ENCODE peak calls at places on chromosomes 2 and 18, in nine cellular contexts. One of them, this sample, is unnamed.

GRCh38 chr2:210546424-210547223 is 9.8 kb upstream of the CPS1 start:
- DNase-seq in PC-9: no peak
- DNase-seq in HFF-Myc: no peak
- DNase-seq in MM.1S: no peak
- DNase-seq in left ventricle myocardium inferior: peak; percentile 35
- DNase-seq in A549: no peak
- DNase-seq in SK-N-SH: no peak
- DNase-seq in AG04449: no peak
- DNase-seq in GM12864: no peak
- DNase-seq in this sample: no peak

GRCh38 chr18:32698148-32698547 is 74.7 kb downstream of the KLHL14 start:
- DNase-seq in A549: no peak
- DNase-seq in PC-9: no peak
- DNase-seq in GM12864: no peak
- DNase-seq in left ventricle myocardium inferior: no peak
- DNase-seq in HFF-Myc: no peak
- DNase-seq in SK-N-SH: no peak
- DNase-seq in AG04449: no peak
- DNase-seq in MM.1S: no peak
- DNase-seq in this sample: no peak

GRCh38 chr2:188181439-188181838 is 110.2 kb upstream of the GULP1 start:
- DNase-seq in A549: no peak
- DNase-seq in left ventricle myocardium inferior: no peak
- DNase-seq in MM.1S: no peak
- DNase-seq in GM12864: no peak
- DNase-seq in SK-N-SH: no peak
- DNase-seq in HFF-Myc: no peak
- DNase-seq in PC-9: no peak
- DNase-seq in AG04449: no peak
- DNase-seq in this sample: no peak

GRCh38 chr2:241091734-241092445 is 10.2 kb downstream of the MTERF4 start:
- DNase-seq in left ventricle myocardium inferior: no peak
- DNase-seq in PC-9: no peak
- DNase-seq in A549: no peak
- DNase-seq in SK-N-SH: no peak
- DNase-seq in AG04449: no peak
- DNase-seq in HFF-Myc: no peak
- DNase-seq in MM.1S: no peak
- DNase-seq in GM12864: no peak
- DNase-seq in this sample: no peak

GRCh38 chr18:48724455-48724854 is 185.6 kb downstream of the CTIF start:
- DNase-seq in HFF-Myc: no peak
- DNase-seq in SK-N-SH: no peak
- DNase-seq in A549: no peak
- DNase-seq in left ventricle myocardium inferior: no peak
- DNase-seq in AG04449: no peak
- DNase-seq in GM12864: no peak
- DNase-seq in PC-9: no peak
- DNase-seq in MM.1S: no peak
- DNase-seq in this sample: no peak

GRCh38 chr18:23302514-23302851 is 150.6 kb upstream of the RIOK3 start:
- DNase-seq in GM12864: no peak
- DNase-seq in MM.1S: no peak
- DNase-seq in SK-N-SH: no peak
- DNase-seq in A549: no peak
- DNase-seq in HFF-Myc: no peak
- DNase-seq in PC-9: no peak
- DNase-seq in AG04449: no peak
- DNase-seq in left ventricle myocardium inferior: no peak
- DNase-seq in this sample: no peak

GRCh38 chr2:141923657-141924056 is 207.2 kb downstream of the LRP1B start:
- DNase-seq in left ventricle myocardium inferior: no peak
- DNase-seq in PC-9: no peak
- DNase-seq in MM.1S: no peak
- DNase-seq in SK-N-SH: no peak
- DNase-seq in AG04449: peak; percentile 7
- DNase-seq in HFF-Myc: no peak
- DNase-seq in GM12864: no peak
- DNase-seq in A549: no peak
- DNase-seq in this sample: peak; percentile 16

GRCh38 chr2:20557635-20558034 is 93.3 kb downstream of the HS1BP3 start:
- DNase-seq in AG04449: no peak
- DNase-seq in HFF-Myc: no peak
- DNase-seq in left ventricle myocardium inferior: no peak
- DNase-seq in A549: no peak
- DNase-seq in MM.1S: no peak
- DNase-seq in SK-N-SH: no peak
- DNase-seq in GM12864: no peak
- DNase-seq in PC-9: no peak
- DNase-seq in this sample: no peak

GRCh38 chr2:125490308-125490707 is 1165.7 kb upstream of the GYPC start:
- DNase-seq in AG04449: no peak
- DNase-seq in MM.1S: no peak
- DNase-seq in left ventricle myocardium inferior: no peak
- DNase-seq in GM12864: no peak
- DNase-seq in HFF-Myc: no peak
- DNase-seq in PC-9: no peak
- DNase-seq in A549: no peak
- DNase-seq in SK-N-SH: no peak
- DNase-seq in this sample: no peak

GRCh38 chr2:111037136-111037535 is 83.6 kb upstream of the BCL2L11 start:
- DNase-seq in AG04449: no peak
- DNase-seq in SK-N-SH: no peak
- DNase-seq in left ventricle myocardium inferior: no peak
- DNase-seq in MM.1S: no peak
- DNase-seq in HFF-Myc: no peak
- DNase-seq in A549: no peak
- DNase-seq in GM12864: no peak
- DNase-seq in PC-9: no peak
- DNase-seq in this sample: no peak

GRCh38 chr2:173720310-173720709 is 244.9 kb downstream of the SP3 start:
- DNase-seq in SK-N-SH: no peak
- DNase-seq in A549: no peak
- DNase-seq in AG04449: no peak
- DNase-seq in left ventricle myocardium inferior: no peak
- DNase-seq in MM.1S: no peak
- DNase-seq in PC-9: no peak
- DNase-seq in HFF-Myc: no peak
- DNase-seq in GM12864: no peak
- DNase-seq in this sample: no peak

DNA sequence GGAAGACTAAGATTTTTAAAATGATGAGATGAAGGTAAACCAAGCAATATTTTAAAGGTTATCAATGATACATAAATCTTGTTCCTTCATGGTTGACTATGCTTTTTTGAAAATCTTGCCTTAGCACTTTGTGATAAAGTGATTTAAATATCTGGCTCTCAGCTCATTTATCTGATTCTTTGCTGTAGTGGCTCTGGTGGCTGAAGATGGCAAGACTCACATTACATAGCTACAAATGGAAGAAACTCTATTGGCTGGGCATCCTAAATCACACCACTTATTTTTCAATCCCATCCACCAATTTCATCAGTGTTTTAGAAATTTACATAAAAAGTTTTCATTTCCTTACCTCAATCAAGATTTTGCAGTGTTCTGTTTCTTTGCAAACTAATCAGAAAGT is 16.6 kb upstream of the APCDD1 start:
- DNase-seq in left ventricle myocardium inferior: no peak
- DNase-seq in HFF-Myc: no peak
- DNase-seq in SK-N-SH: no peak
- DNase-seq in PC-9: no peak
- DNase-seq in A549: peak; percentile 11
- DNase-seq in AG04449: no peak
- DNase-seq in MM.1S: no peak
- DNase-seq in GM12864: no peak
- DNase-seq in this sample: no peak
- TF ChIP-seq CTCF in left ventricle myocardium inferior: no peak
- TF ChIP-seq CTCF in HFF-Myc: no peak
- TF ChIP-seq CTCF in SK-N-SH: no peak
- TF ChIP-seq CTCF in PC-9: peak; percentile 67
- TF ChIP-seq CTCF in A549: peak; percentile 19
- TF ChIP-seq CTCF in AG04449: no peak
- TF ChIP-seq CTCF in MM.1S: no peak
- TF ChIP-seq CTCF in GM12864: no peak
- TF ChIP-seq CTCF in this sample: no peak

GRCh38 chr18:61419763-61420162 is 86.5 kb downstream of the CDH20 start:
- DNase-seq in PC-9: no peak
- DNase-seq in AG04449: no peak
- DNase-seq in MM.1S: no peak
- DNase-seq in SK-N-SH: no peak
- DNase-seq in A549: no peak
- DNase-seq in HFF-Myc: no peak
- DNase-seq in GM12864: no peak
- DNase-seq in left ventricle myocardium inferior: no peak
- DNase-seq in this sample: no peak

GRCh38 chr18:61413388-61413787 is 80.2 kb downstream of the CDH20 start:
- DNase-seq in MM.1S: no peak
- DNase-seq in left ventricle myocardium inferior: no peak
- DNase-seq in PC-9: no peak
- DNase-seq in GM12864: no peak
- DNase-seq in A549: no peak
- DNase-seq in SK-N-SH: no peak
- DNase-seq in HFF-Myc: no peak
- DNase-seq in AG04449: no peak
- DNase-seq in this sample: no peak

DNA sequence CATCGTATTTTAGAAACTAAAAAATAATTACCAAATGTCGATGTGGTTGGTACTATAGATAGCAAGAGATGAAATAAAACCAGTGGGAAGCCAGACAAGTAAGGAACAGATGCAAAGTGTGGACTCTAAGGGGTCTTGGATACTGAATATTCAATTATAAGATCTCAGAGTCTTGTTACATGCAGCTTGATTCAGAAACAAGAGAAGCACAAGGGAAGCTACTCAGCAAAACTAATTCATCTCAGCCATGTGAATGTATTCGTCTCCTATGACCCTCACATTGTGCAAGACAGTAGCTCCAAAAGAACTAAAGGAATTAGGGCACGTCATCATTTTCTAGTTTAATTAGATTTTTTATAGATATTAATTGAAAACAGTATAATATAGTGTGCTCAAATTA is 80.9 kb downstream of the CDH20 start:
- DNase-seq in MM.1S: no peak
- DNase-seq in GM12864: no peak
- DNase-seq in A549: no peak
- DNase-seq in SK-N-SH: no peak
- DNase-seq in left ventricle myocardium inferior: no peak
- DNase-seq in AG04449: no peak
- DNase-seq in HFF-Myc: no peak
- DNase-seq in PC-9: no peak
- DNase-seq in this sample: no peak
- H3K4me3 ChIP-seq in MM.1S: no peak overlapping the region
- H3K4me3 ChIP-seq in GM12864: no peak overlapping the region
- H3K4me3 ChIP-seq in A549: no peak overlapping the region
- H3K4me3 ChIP-seq in SK-N-SH: no peak overlapping the region
- H3K4me3 ChIP-seq in left ventricle myocardium inferior: no peak overlapping the region
- H3K4me3 ChIP-seq in AG04449: no peak overlapping the region
- H3K4me3 ChIP-seq in HFF-Myc: no peak overlapping the region
- H3K4me3 ChIP-seq in PC-9: no peak overlapping the region
- H3K4me3 ChIP-seq in this sample: no peak overlapping the region

GRCh38 chr2:9311488-9311887 is 104.9 kb downstream of the ASAP2 start:
- DNase-seq in left ventricle myocardium inferior: peak; percentile 55
- DNase-seq in HFF-Myc: no peak
- DNase-seq in AG04449: peak; percentile 80
- DNase-seq in MM.1S: no peak
- DNase-seq in A549: no peak
- DNase-seq in SK-N-SH: peak; percentile 85
- DNase-seq in PC-9: peak; percentile 21
- DNase-seq in GM12864: no peak
- DNase-seq in this sample: no peak

GRCh38 chr2:9309147-9309546 is 102.5 kb downstream of the ASAP2 start:
- DNase-seq in left ventricle myocardium inferior: no peak
- DNase-seq in HFF-Myc: no peak
- DNase-seq in SK-N-SH: no peak
- DNase-seq in A549: no peak
- DNase-seq in PC-9: no peak
- DNase-seq in AG04449: no peak
- DNase-seq in MM.1S: no peak
- DNase-seq in GM12864: no peak
- DNase-seq in this sample: no peak

GRCh38 chr2:9308186-9308955 is 101.8 kb downstream of the ASAP2 start:
- DNase-seq in SK-N-SH: no peak
- DNase-seq in HFF-Myc: no peak
- DNase-seq in GM12864: no peak
- DNase-seq in left ventricle myocardium inferior: no peak
- DNase-seq in AG04449: no peak
- DNase-seq in PC-9: no peak
- DNase-seq in A549: no peak
- DNase-seq in MM.1S: no peak
- DNase-seq in this sample: no peak

GRCh38 chr2:9310827-9311226 is 104.2 kb downstream of the ASAP2 start:
- DNase-seq in left ventricle myocardium inferior: no peak
- DNase-seq in AG04449: no peak
- DNase-seq in HFF-Myc: no peak
- DNase-seq in GM12864: no peak
- DNase-seq in SK-N-SH: no peak
- DNase-seq in MM.1S: no peak
- DNase-seq in A549: peak; percentile 18
- DNase-seq in PC-9: peak; percentile 12
- DNase-seq in this sample: no peak

DNA sequence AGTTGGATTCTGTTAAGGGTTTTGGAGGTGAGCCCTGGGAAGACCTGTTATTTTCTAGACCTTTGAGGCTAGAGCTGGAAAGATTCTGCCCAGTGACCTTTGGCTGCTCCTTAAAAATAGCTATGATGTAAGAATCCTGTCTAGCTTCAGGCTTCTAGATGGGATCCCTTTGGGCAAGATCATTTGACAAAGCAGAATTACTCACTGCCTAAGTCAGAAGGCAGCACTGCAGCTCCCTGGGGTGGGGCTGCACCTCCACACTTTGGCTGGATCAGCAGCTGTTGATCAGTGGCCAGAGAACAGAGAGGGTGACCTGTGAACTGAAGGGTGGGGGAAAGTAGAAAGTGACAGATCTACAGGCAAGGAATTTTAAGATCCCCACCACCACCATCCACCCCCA is 103.8 kb downstream of the ASAP2 start:
- DNase-seq in left ventricle myocardium inferior: peak; percentile 72
- DNase-seq in HFF-Myc: peak; percentile 39
- DNase-seq in A549: peak; percentile 66
- DNase-seq in SK-N-SH: peak; percentile 49
- DNase-seq in AG04449: peak; percentile 77
- DNase-seq in MM.1S: no peak
- DNase-seq in PC-9: peak; percentile 61
- DNase-seq in GM12864: no peak
- DNase-seq in this sample: peak; percentile 77
- TF ChIP-seq CTCF in left ventricle myocardium inferior: no peak
- TF ChIP-seq CTCF in HFF-Myc: no peak
- TF ChIP-seq CTCF in A549: no peak
- TF ChIP-seq CTCF in SK-N-SH: no peak
- TF ChIP-seq CTCF in AG04449: no peak
- TF ChIP-seq CTCF in MM.1S: no peak
- TF ChIP-seq CTCF in PC-9: no peak
- TF ChIP-seq CTCF in GM12864: no peak
- TF ChIP-seq CTCF in this sample: no peak

DNA sequence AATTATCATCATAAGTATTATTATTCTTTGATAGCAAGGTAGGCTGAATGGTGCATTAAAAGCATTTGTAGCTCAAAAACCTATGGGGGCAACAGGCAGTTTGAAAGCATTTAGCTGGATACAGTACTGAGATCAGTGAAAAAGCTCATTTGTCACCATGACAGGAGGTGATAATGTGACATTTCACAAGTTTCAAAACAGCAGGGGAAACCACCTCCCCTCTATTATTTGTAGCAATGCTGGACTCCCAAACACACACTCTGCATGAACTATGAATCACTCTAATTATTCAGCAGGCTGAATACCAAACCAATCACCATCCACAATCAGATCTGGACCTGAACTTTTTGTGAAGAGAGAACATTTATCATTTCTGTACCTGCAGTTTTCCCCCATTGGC is 63.4 kb downstream of the MYO5B start:
- DNase-seq in PC-9: no peak
- DNase-seq in A549: no peak
- DNase-seq in SK-N-SH: no peak
- DNase-seq in MM.1S: peak; percentile 44
- DNase-seq in HFF-Myc: no peak
- DNase-seq in AG04449: no peak
- DNase-seq in GM12864: no peak
- DNase-seq in left ventricle myocardium inferior: no peak
- DNase-seq in this sample: no peak
- H3K4me3 ChIP-seq in PC-9: no peak overlapping the region
- H3K4me3 ChIP-seq in A549: no peak overlapping the region
- H3K4me3 ChIP-seq in SK-N-SH: no peak overlapping the region
- H3K4me3 ChIP-seq in MM.1S: no peak overlapping the region
- H3K4me3 ChIP-seq in HFF-Myc: no peak overlapping the region
- H3K4me3 ChIP-seq in AG04449: no peak overlapping the region
- H3K4me3 ChIP-seq in GM12864: no peak overlapping the region
- H3K4me3 ChIP-seq in left ventricle myocardium inferior: no peak overlapping the region
- H3K4me3 ChIP-seq in this sample: no peak overlapping the region

This sample was measured in epithelial cell of proximal tubule.